ENCODE peak calls at places on chromosomes 6 and 20, in six cellular contexts. E is body of pancreas; C is Panc1; P is activated CD4-positive, alpha-beta T cell treated with anti-CD3 and anti-CD28 coated beads for 48 hours; I is hepatocyte; L is IMR-90. V is an unnamed sample.

GRCh38 chr6:17945111-17945510 is 42.3 kb downstream of the KIF13A start:
- DNase-seq in E (no peak), C (no peak), P (no peak), I (no peak), L (peak), V (no peak)

GRCh38 chr6:33995046-33995872 is 150.6 kb downstream of the GRM4 start:
- DNase-seq in E (peak), C (no peak), P (no peak), I (peak), L (no peak), V (no peak)

GRCh38 chr20:35307666-35308653 is 15.7 kb upstream of the FAM83C start:
- DNase-seq in E (peak), C (no peak), P (no peak), I (no peak), L (peak), V (peak)

GRCh38 chr6:45966340-45966739 is 49.3 kb downstream of the CLIC5 start:
- DNase-seq in E (no peak), C (no peak), P (no peak), I (no peak), L (no peak), V (no peak)

GRCh38 chr6:9933674-9934073 is 481.2 kb downstream of the TFAP2A start:
- DNase-seq in E (no peak), C (no peak), P (no peak), I (no peak), L (no peak), V (no peak)

GRCh38 chr6:105424177-105424783 is 21.4 kb upstream of the PREP start:
- DNase-seq in E (peak), C (no peak), P (peak), I (peak), L (peak), V (peak)

GRCh38 chr6:158584236-158584651 is 24.4 kb downstream of the TMEM181 start:
- DNase-seq in E (no peak), C (no peak), P (no peak), I (no peak), L (no peak), V (no peak)

GRCh38 chr6:119881416-119881815 is 531.9 kb upstream of the MAN1A1 start:
- DNase-seq in E (no peak), C (no peak), P (no peak), I (no peak), L (no peak), V (peak)

GRCh38 chr20:36017034-36017951 is 48.9 kb downstream of the CNBD2 start:
- DNase-seq in E (peak), C (no peak), P (no peak), I (peak), L (peak), V (no peak)

GRCh38 chr6:3797231-3798200 is 46.0 kb upstream of the PXDC1 start:
- DNase-seq in E (no peak), C (peak), P (no peak), I (no peak), L (peak), V (peak)

GRCh38 chr6:131980791-131981623 is 29.8 kb upstream of the CCN2 start:
- DNase-seq in E (no peak), C (no peak), P (no peak), I (peak), L (no peak), V (no peak)

GRCh38 chr20:41371361-41371760 is 4.7 kb upstream of the EMILIN3 start:
- DNase-seq in E (no peak), C (no peak), P (no peak), I (no peak), L (no peak), V (peak)

GRCh38 chr6:105077592-105078463 is 102.0 kb downstream of the POPDC3 start:
- DNase-seq in E (no peak), C (no peak), P (no peak), I (peak), L (peak), V (peak)

GRCh38 chr6:79373246-79373645 is 138.8 kb upstream of the HMGN3 start:
- DNase-seq in E (no peak), C (no peak), P (no peak), I (peak), L (no peak), V (no peak)

GRCh38 chr20:17281478-17281877 is 54.6 kb downstream of the PCSK2 start:
- DNase-seq in E (peak), C (no peak), P (peak), I (peak), L (peak), V (no peak)

GRCh38 chr20:38751360-38751976 is 3.2 kb downstream of the ACTR5 start:
- DNase-seq in E (no peak), C (peak), P (peak), I (peak), L (peak), V (peak)

GRCh38 chr6:52514514-52514913 is 62.3 kb downstream of the TRAM2 start:
- DNase-seq in E (no peak), C (no peak), P (peak), I (peak), L (peak), V (peak)

GRCh38 chr6:1461207-1461606 is 71.8 kb downstream of the FOXF2 start:
- DNase-seq in E (no peak), C (no peak), P (no peak), I (no peak), L (peak), V (no peak)

GRCh38 chr6:29797120-29797519 is 30.5 kb upstream of the HLA-G start:
- DNase-seq in E (no peak), C (no peak), P (no peak), I (peak), L (peak), V (peak)

GRCh38 chr6:142008016-142008735 is 124.5 kb upstream of the GJE1 start:
- DNase-seq in E (no peak), C (no peak), P (no peak), I (no peak), L (no peak), V (no peak)

GRCh38 chr6:167806061-167806700 is 20.5 kb upstream of the AFDN start:
- DNase-seq in E (no peak), C (no peak), P (no peak), I (peak), L (no peak), V (no peak)

GRCh38 chr20:1941226-1941625 is 46.0 kb downstream of the SIRPA start:
- DNase-seq in E (no peak), C (no peak), P (no peak), I (no peak), L (peak), V (no peak)

GRCh38 chr20:19867940-19868371 is 109.9 kb downstream of the RIN2 start:
- DNase-seq in E (no peak), C (no peak), P (no peak), I (no peak), L (no peak), V (no peak)

GRCh38 chr6:20946037-20946436 is 411.8 kb downstream of the CDKAL1 start:
- DNase-seq in E (no peak), C (no peak), P (peak), I (no peak), L (peak), V (peak)

GRCh38 chr20:46004813-46005505 is 3.7 kb upstream of the MMP9 start:
- DNase-seq in E (no peak), C (no peak), P (no peak), I (no peak), L (no peak), V (no peak)

GRCh38 chr20:58619847-58620431 is 31.1 kb upstream of the STX16 start:
- DNase-seq in E (no peak), C (no peak), P (no peak), I (no peak), L (no peak), V (no peak)

GRCh38 chr6:163533443-163533842 is 118.9 kb downstream of the QKI start:
- DNase-seq in E (no peak), C (no peak), P (no peak), I (peak), L (peak), V (peak)